ENCODE peak calls at places on chromosomes 12 and 14, in five cellular contexts. K is pancreas, D is lower lobe of right lung, M is heart left ventricle, N is sigmoid colon. B is an unnamed sample.
A peak's percentile ranks its signal among the peaks of the same experiment; 100 is the strongest.

GRCh38 chr14:31987691-31988090 is 89.4 kb upstream of the ARHGAP5 start:
- DNase-seq in K (no peak), D (no peak), M (no peak), N (no peak), B (no peak)

GRCh38 chr14:90651976-90652560 is 164.2 kb downstream of the TTC7B start:
- DNase-seq in K (no peak), D (no peak), M (no peak), N (no peak), B (no peak)

GRCh38 chr12:68876471-68876870 is 56.5 kb downstream of the CPM start:
- DNase-seq in K (no peak), D (no peak), M (no peak), N (no peak), B (no peak)

GRCh38 chr12:72792889-72793288 is 520.7 kb downstream of the TRHDE start:
- DNase-seq in K (no peak), D (no peak), M (no peak), N (no peak), B (no peak)

GRCh38 chr14:73787760-73788508 is 63.7 kb upstream of the PTGR2 start:
- DNase-seq in K (no peak), D (no peak), M (no peak), N (peak; percentile 52), B (no peak)

GRCh38 chr14:60722836-60723217 is 1.3 kb downstream of the SIX4 start:
- DNase-seq in K (peak; percentile 46), D (no peak), M (no peak), N (no peak), B (peak; percentile 56)

GRCh38 chr12:121538699-121539061 is 42.1 kb downstream of the KDM2B start:
- DNase-seq in K (no peak), D (no peak), M (no peak), N (no peak), B (peak; percentile 89)

GRCh38 chr12:26287666-26288408 is 92.5 kb downstream of the SSPN start:
- DNase-seq in K (peak; percentile 56), D (no peak), M (no peak), N (no peak), B (no peak)

GRCh38 chr12:78095623-78096022 is 264.9 kb downstream of the NAV3 start:
- DNase-seq in K (no peak), D (no peak), M (no peak), N (no peak), B (no peak)

GRCh38 chr14:65866422-65866821 is 453.9 kb downstream of the FUT8 start:
- DNase-seq in K (no peak), D (no peak), M (no peak), N (no peak), B (no peak)

GRCh38 chr12:53090559-53090958 is 6.9 kb upstream of the IGFBP6 start:
- DNase-seq in K (no peak), D (no peak), M (no peak), N (no peak), B (no peak)

GRCh38 chr12:23217716-23218115 is 592.7 kb downstream of the ETNK1 start:
- DNase-seq in K (no peak), D (no peak), M (no peak), N (no peak), B (no peak)

GRCh38 chr14:41986726-41987125 is 380.1 kb downstream of the LRFN5 start:
- DNase-seq in K (no peak), D (no peak), M (no peak), N (no peak), B (no peak)

GRCh38 chr12:69290545-69291277 is 51.3 kb downstream of the CPSF6 start:
- DNase-seq in K (peak; percentile 79), D (peak; percentile 79), M (peak; percentile 69), N (peak; percentile 67), B (peak; percentile 94)

GRCh38 chr14:68886109-68886434 is 93.0 kb downstream of the ACTN1 start:
- DNase-seq in K (no peak), D (no peak), M (no peak), N (peak; percentile 81), B (no peak)

GRCh38 chr12:50610171-50610570 is 105.4 kb downstream of the DIP2B start:
- DNase-seq in K (no peak), D (no peak), M (no peak), N (no peak), B (no peak)

GRCh38 chr14:75306917-75307699 is 28.5 kb downstream of the FOS start:
- DNase-seq in K (no peak), D (no peak), M (no peak), N (no peak), B (no peak)

GRCh38 chr14:97337670-97338069 is 540.5 kb downstream of the VRK1 start:
- DNase-seq in K (no peak), D (no peak), M (no peak), N (no peak), B (no peak)

GRCh38 chr14:92466068-92466458 is 47.5 kb upstream of the RIN3 start:
- DNase-seq in K (no peak), D (no peak), M (no peak), N (no peak), B (no peak)

GRCh38 chr14:50832935-50833607 is 2.1 kb upstream of the NIN start:
- DNase-seq in K (no peak), D (no peak), M (no peak), N (no peak), B (no peak)

GRCh38 chr12:1934831-1935230 is 16.4 kb upstream of the CACNA2D4 start:
- DNase-seq in K (no peak), D (no peak), M (no peak), N (peak; percentile 56), B (no peak)

GRCh38 chr12:69095765-69096477 is 143.4 kb upstream of the CPSF6 start:
- DNase-seq in K (no peak), D (no peak), M (peak; percentile 29), N (no peak), B (no peak)

GRCh38 chr12:60266381-60266852 is 670.6 kb downstream of the SLC16A7 start:
- DNase-seq in K (no peak), D (no peak), M (no peak), N (no peak), B (no peak)
- H3K27ac ChIP-seq in K (no peak overlapping the region), D (no peak overlapping the region), M (no peak overlapping the region), N (no peak overlapping the region), B (no peak overlapping the region)

GRCh38 chr14:57066463-57066862 is 202.2 kb downstream of the EXOC5 start:
- DNase-seq in K (no peak), D (no peak), M (no peak), N (no peak), B (no peak)

GRCh38 chr14:57058319-57058718 is 210.4 kb downstream of the EXOC5 start:
- DNase-seq in K (peak; percentile 33), D (no peak), M (no peak), N (no peak), B (no peak)

GRCh38 chr14:57057803-57058202 is 210.9 kb downstream of the EXOC5 start:
- DNase-seq in K (peak; percentile 85), D (no peak), M (no peak), N (no peak), B (no peak)

GRCh38 chr14:57060276-57060956 is 208.3 kb downstream of the EXOC5 start:
- DNase-seq in K (no peak), D (no peak), M (no peak), N (no peak), B (no peak)

GRCh38 chr14:57061009-57061711 is 207.5 kb downstream of the EXOC5 start:
- DNase-seq in K (no peak), D (no peak), M (no peak), N (no peak), B (no peak)
- TF ChIP-seq CTCF in K (no peak), D (no peak), M (no peak), N (no peak), B (no peak)

GRCh38 chr14:55556929-55557623 is 22.9 kb upstream of the KTN1 start:
- DNase-seq in K (peak; percentile 84), D (peak; percentile 86), M (peak; percentile 93), N (peak; percentile 85), B (no peak)
- H3K27ac ChIP-seq in K (no peak overlapping the region), D (no peak overlapping the region), M (peak overlapping the region; percentile 27), N (peak overlapping the region; percentile 51), B (no peak overlapping the region)

DNA sequence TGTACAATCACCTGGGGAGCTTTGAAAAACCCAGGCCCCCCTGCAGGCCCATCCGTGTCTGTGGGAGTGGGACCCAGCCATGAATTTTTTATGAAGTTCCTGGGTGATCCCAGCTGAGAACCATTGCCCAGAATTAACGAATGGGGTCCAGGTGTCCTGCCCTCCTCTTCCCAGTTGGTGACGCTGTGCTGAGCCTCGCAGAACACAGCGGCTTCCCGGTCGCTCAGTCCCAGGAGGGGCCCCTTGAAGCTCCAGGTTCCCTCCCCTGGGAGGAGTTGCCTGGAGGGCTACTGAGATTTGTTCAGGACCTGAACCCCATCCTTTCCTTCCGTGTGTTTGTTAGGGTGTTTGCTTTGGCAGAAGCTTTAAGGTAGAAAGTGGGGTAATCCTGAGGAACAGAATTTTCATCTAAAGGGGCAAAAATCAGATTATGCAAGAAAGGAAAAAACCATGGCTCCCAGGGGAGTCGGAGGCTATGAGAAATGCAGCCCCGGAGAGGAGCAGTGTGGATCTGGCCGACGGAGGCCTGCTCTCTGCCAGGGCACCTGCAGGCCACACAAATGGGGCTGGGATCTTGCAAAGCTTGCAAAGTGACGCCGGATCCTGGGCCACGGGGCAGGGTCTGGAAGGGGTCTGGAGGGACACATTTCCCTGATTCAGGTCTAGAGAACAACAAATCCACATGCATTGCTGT is 164.7 kb upstream of the PRMT8 start:
- DNase-seq in K (no peak), D (no peak), M (no peak), N (no peak), B (peak; percentile 72)
- TF ChIP-seq CTCF in K (no peak), D (no peak), M (no peak), N (no peak), B (peak; percentile 71)

B was measured in H9.